ENCODE peak calls at places on chromosomes 6 and 20, in four cellular contexts. Y, W, S and A are unnamed samples.

GRCh38 chr20:370977-371754 is 9.4 kb upstream of the TRIB3 start:
- DNase-seq in Y (no peak), W (no peak), S (no peak), A (no peak)

GRCh38 chr6:104954091-104954797 is 2.7 kb upstream of the LIN28B start:
- DNase-seq in Y (no peak), W (no peak), S (no peak), A (no peak)

GRCh38 chr6:73713426-73714147 is 17.6 kb downstream of the CD109 start:
- DNase-seq in Y (no peak), W (no peak), S (no peak), A (no peak)

GRCh38 chr20:39600156-39600555 is 638.0 kb downstream of the DHX35 start:
- DNase-seq in Y (no peak), W (no peak), S (no peak), A (no peak)

GRCh38 chr6:14727494-14728395 is 518.1 kb upstream of the JARID2 start:
- DNase-seq in Y (no peak), W (no peak), S (peak), A (peak)

GRCh38 chr6:44172759-44173500 is 14.3 kb downstream of the CAPN11 start:
- DNase-seq in Y (peak), W (peak), S (peak), A (no peak)

GRCh38 chr6:97669191-97669651 is 386.2 kb upstream of the MMS22L start:
- DNase-seq in Y (peak), W (peak), S (no peak), A (no peak)

GRCh38 chr6:150091466-150091865 is 22.5 kb upstream of the ULBP3 start:
- DNase-seq in Y (no peak), W (no peak), S (no peak), A (no peak)

GRCh38 chr6:56036911-56037310 is 161.5 kb upstream of the BMP5 start:
- DNase-seq in Y (no peak), W (no peak), S (no peak), A (no peak)

GRCh38 chr6:142088858-142089216 is 43.9 kb upstream of the GJE1 start:
- DNase-seq in Y (peak), W (no peak), S (no peak), A (peak)

GRCh38 chr20:62088258-62089127 is 22.8 kb upstream of the TAF4 start:
- DNase-seq in Y (peak), W (peak), S (no peak), A (no peak)

GRCh38 chr6:13302751-13303667 is 25.3 kb downstream of the TBC1D7 start:
- DNase-seq in Y (peak), W (peak), S (peak), A (peak)

GRCh38 chr20:561437-562231 is 18.0 kb upstream of the CSNK2A1 start:
- DNase-seq in Y (peak), W (no peak), S (peak), A (no peak)

GRCh38 chr6:132300323-132300949 is 100.8 kb downstream of the MOXD1 start:
- DNase-seq in Y (peak), W (no peak), S (no peak), A (no peak)

GRCh38 chr6:125078602-125079321 is 74.8 kb upstream of the TPD52L1 start:
- DNase-seq in Y (no peak), W (no peak), S (no peak), A (no peak)

GRCh38 chr6:40807484-40807883 is 220.3 kb upstream of the LRFN2 start:
- DNase-seq in Y (no peak), W (no peak), S (peak), A (no peak)

GRCh38 chr20:1334761-1335160 is 5.8 kb upstream of the SDCBP2 start:
- DNase-seq in Y (no peak), W (peak), S (no peak), A (no peak)

GRCh38 chr6:42264146-42264851 is 46.6 kb upstream of the MRPS10 start:
- DNase-seq in Y (no peak), W (no peak), S (peak), A (no peak)

GRCh38 chr6:99492137-99492536 is 23.1 kb downstream of the USP45 start:
- DNase-seq in Y (no peak), W (no peak), S (no peak), A (no peak)

GRCh38 chr6:87155920-87156600 is 695 bp downstream of the ZNF292 start:
- DNase-seq in Y (peak), W (peak), S (peak), A (peak)

GRCh38 chr20:38779247-38780097 is 26.0 kb upstream of the PPP1R16B start:
- DNase-seq in Y (no peak), W (no peak), S (peak), A (no peak)

GRCh38 chr6:143581835-143582480 is 70.4 kb upstream of the FUCA2 start:
- DNase-seq in Y (peak), W (no peak), S (no peak), A (no peak)

GRCh38 chr6:332671-333070 is 40.4 kb downstream of the DUSP22 start:
- DNase-seq in Y (peak), W (no peak), S (no peak), A (no peak)

GRCh38 chr6:39791850-39792500 is at the start of gene DAAM2:
- DNase-seq in Y (peak), W (peak), S (peak), A (peak)

GRCh38 chr6:56618050-56618449 is 24.6 kb downstream of the DST start:
- DNase-seq in Y (no peak), W (no peak), S (no peak), A (no peak)

GRCh38 chr20:54170963-54171362 is 2.8 kb downstream of the CYP24A1 start:
- DNase-seq in Y (no peak), W (no peak), S (no peak), A (no peak)

GRCh38 chr6:35327349-35328027 is 14.9 kb upstream of the PPARD start:
- DNase-seq in Y (peak), W (peak), S (no peak), A (peak)

GRCh38 chr6:148836751-148837150 is 89.9 kb downstream of the UST start:
- DNase-seq in Y (no peak), W (no peak), S (no peak), A (no peak)

GRCh38 chr6:82040405-82041221 is 206.9 kb downstream of the IBTK start:
- DNase-seq in Y (peak), W (no peak), S (no peak), A (no peak)

GRCh38 chr20:50283922-50284810 is 93.5 kb downstream of the CEBPB start:
- DNase-seq in Y (peak), W (peak), S (peak), A (no peak)

GRCh38 chr6:117829594-117830319 is 77.3 kb upstream of the SLC35F1 start:
- DNase-seq in Y (peak), W (no peak), S (no peak), A (peak)

GRCh38 chr20:36274248-36274841 is 31.8 kb upstream of the DLGAP4 start:
- DNase-seq in Y (no peak), W (no peak), S (peak), A (no peak)
- TF ChIP-seq POLR2A in Y (no peak), W (no peak), S (no peak), A (no peak)

GRCh38 chr20:18567739-18568091 is 483 bp downstream of the SMIM26 start:
- DNase-seq in Y (no peak), W (no peak), S (no peak), A (no peak)

GRCh38 chr20:18571578-18571977 is 4.3 kb downstream of the SMIM26 start:
- DNase-seq in Y (no peak), W (no peak), S (no peak), A (no peak)

GRCh38 chr20:18571009-18571408 is 3.8 kb downstream of the SMIM26 start:
- DNase-seq in Y (no peak), W (no peak), S (no peak), A (no peak)

GRCh38 chr20:18566892-18567738 is at the start of gene SMIM26:
- DNase-seq in Y (peak), W (peak), S (peak), A (peak)
- TF ChIP-seq POLR2A in Y (peak), W (no peak), S (no peak), A (no peak)

GRCh38 chr20:63689046-63690000 is 7.1 kb upstream of the TNFRSF6B start:
- DNase-seq in Y (no peak), W (no peak), S (no peak), A (peak)
- TF ChIP-seq POLR2A in Y (no peak), W (no peak), S (no peak), A (no peak)

DNA sequence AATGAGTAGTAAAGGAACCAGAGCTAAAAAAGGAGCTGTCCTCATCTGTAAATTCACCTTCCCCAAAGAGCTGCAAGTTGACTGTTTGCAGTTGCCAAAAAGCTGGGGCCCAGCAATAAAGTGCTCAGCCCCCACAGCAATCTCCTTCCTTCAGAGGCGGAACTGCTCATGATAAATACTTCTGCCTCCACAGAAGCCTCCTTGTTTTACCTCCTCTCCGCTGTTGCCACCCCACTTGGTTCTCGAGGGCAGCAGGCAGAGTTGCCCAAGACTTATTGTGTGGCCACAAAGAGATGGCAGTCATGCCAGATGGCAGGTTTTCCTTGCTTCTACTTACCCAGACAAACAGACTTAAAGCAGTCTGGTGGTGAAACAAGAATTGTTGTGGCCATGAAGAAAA is 66.3 kb downstream of the SLX4IP start:
- DNase-seq in Y (no peak), W (no peak), S (no peak), A (no peak)
- TF ChIP-seq POLR2A in Y (no peak), W (no peak), S (no peak), A (no peak)